ENCODE peak calls at places on chromosomes 7 and 10, in eight cellular contexts. One of them, this sample, is unnamed.

GRCh38 chr10:71998119-71998839 is 34.1 kb downstream of the CHST3 start:
- DNase-seq in memory B cell: no peak
- DNase-seq in iPS-NIHi11: no peak
- DNase-seq in NCI-H446 treated with DMSO at 0.1 percent for 48 hours: no peak
- DNase-seq in Kasumi-1: no peak
- DNase-seq in neural crest cell: no peak
- DNase-seq in small intestine: no peak
- DNase-seq in stimulated activated CD4-positive, alpha-beta T cell treated with anti-CD3 and anti-CD28 coated beads, Interleukin-4, amount 100 ng/mL, for 24 hours: no peak
- DNase-seq in this sample: no peak

GRCh38 chr10:75717126-75717916 is 285.9 kb downstream of the LRMDA start:
- DNase-seq in Kasumi-1: no peak
- DNase-seq in small intestine: peak; percentile 3
- DNase-seq in iPS-NIHi11: no peak
- DNase-seq in memory B cell: no peak
- DNase-seq in neural crest cell: no peak
- DNase-seq in NCI-H446 treated with DMSO at 0.1 percent for 48 hours: no peak
- DNase-seq in stimulated activated CD4-positive, alpha-beta T cell treated with anti-CD3 and anti-CD28 coated beads, Interleukin-4, amount 100 ng/mL, for 24 hours: no peak
- DNase-seq in this sample: no peak

GRCh38 chr7:1385809-1386622 is 73.3 kb downstream of the MICALL2 start:
- DNase-seq in stimulated activated CD4-positive, alpha-beta T cell treated with anti-CD3 and anti-CD28 coated beads, Interleukin-4, amount 100 ng/mL, for 24 hours: no peak
- DNase-seq in iPS-NIHi11: no peak
- DNase-seq in Kasumi-1: no peak
- DNase-seq in memory B cell: no peak
- DNase-seq in NCI-H446 treated with DMSO at 0.1 percent for 48 hours: no peak
- DNase-seq in small intestine: no peak
- DNase-seq in neural crest cell: no peak
- DNase-seq in this sample: no peak

GRCh38 chr7:84274029-84274638 is 79.5 kb upstream of the SEMA3A start:
- DNase-seq in neural crest cell: no peak
- DNase-seq in stimulated activated CD4-positive, alpha-beta T cell treated with anti-CD3 and anti-CD28 coated beads, Interleukin-4, amount 100 ng/mL, for 24 hours: no peak
- DNase-seq in NCI-H446 treated with DMSO at 0.1 percent for 48 hours: peak; percentile 34
- DNase-seq in memory B cell: no peak
- DNase-seq in iPS-NIHi11: peak; percentile 11
- DNase-seq in small intestine: no peak
- DNase-seq in Kasumi-1: no peak
- DNase-seq in this sample: peak; percentile 17

GRCh38 chr10:72056113-72056512 is 32.2 kb downstream of the SPOCK2 start:
- DNase-seq in stimulated activated CD4-positive, alpha-beta T cell treated with anti-CD3 and anti-CD28 coated beads, Interleukin-4, amount 100 ng/mL, for 24 hours: no peak
- DNase-seq in Kasumi-1: no peak
- DNase-seq in neural crest cell: no peak
- DNase-seq in small intestine: no peak
- DNase-seq in NCI-H446 treated with DMSO at 0.1 percent for 48 hours: no peak
- DNase-seq in iPS-NIHi11: no peak
- DNase-seq in memory B cell: no peak
- DNase-seq in this sample: no peak

GRCh38 chr7:129437190-129437589 is 3.0 kb downstream of the STRIP2 start:
- DNase-seq in small intestine: no peak
- DNase-seq in iPS-NIHi11: no peak
- DNase-seq in NCI-H446 treated with DMSO at 0.1 percent for 48 hours: no peak
- DNase-seq in stimulated activated CD4-positive, alpha-beta T cell treated with anti-CD3 and anti-CD28 coated beads, Interleukin-4, amount 100 ng/mL, for 24 hours: no peak
- DNase-seq in neural crest cell: no peak
- DNase-seq in memory B cell: no peak
- DNase-seq in Kasumi-1: no peak
- DNase-seq in this sample: peak; percentile 10

GRCh38 chr7:115679423-115679822 is 351.1 kb downstream of the TFEC start:
- DNase-seq in Kasumi-1: no peak
- DNase-seq in small intestine: no peak
- DNase-seq in neural crest cell: no peak
- DNase-seq in iPS-NIHi11: no peak
- DNase-seq in memory B cell: no peak
- DNase-seq in stimulated activated CD4-positive, alpha-beta T cell treated with anti-CD3 and anti-CD28 coated beads, Interleukin-4, amount 100 ng/mL, for 24 hours: no peak
- DNase-seq in NCI-H446 treated with DMSO at 0.1 percent for 48 hours: no peak
- DNase-seq in this sample: no peak

GRCh38 chr10:119538632-119539358 is 3.7 kb downstream of the RGS10 start:
- DNase-seq in memory B cell: no peak
- DNase-seq in iPS-NIHi11: no peak
- DNase-seq in Kasumi-1: peak; percentile 91
- DNase-seq in NCI-H446 treated with DMSO at 0.1 percent for 48 hours: no peak
- DNase-seq in neural crest cell: no peak
- DNase-seq in small intestine: no peak
- DNase-seq in stimulated activated CD4-positive, alpha-beta T cell treated with anti-CD3 and anti-CD28 coated beads, Interleukin-4, amount 100 ng/mL, for 24 hours: peak; percentile 57
- DNase-seq in this sample: no peak

GRCh38 chr7:111339006-111339405 is 223.3 kb downstream of the IMMP2L start:
- DNase-seq in iPS-NIHi11: no peak
- DNase-seq in Kasumi-1: no peak
- DNase-seq in small intestine: no peak
- DNase-seq in stimulated activated CD4-positive, alpha-beta T cell treated with anti-CD3 and anti-CD28 coated beads, Interleukin-4, amount 100 ng/mL, for 24 hours: no peak
- DNase-seq in NCI-H446 treated with DMSO at 0.1 percent for 48 hours: no peak
- DNase-seq in neural crest cell: no peak
- DNase-seq in memory B cell: no peak
- DNase-seq in this sample: no peak

GRCh38 chr7:111900283-111900682 is 305.9 kb downstream of the DOCK4 start:
- DNase-seq in small intestine: no peak
- DNase-seq in Kasumi-1: no peak
- DNase-seq in iPS-NIHi11: no peak
- DNase-seq in NCI-H446 treated with DMSO at 0.1 percent for 48 hours: no peak
- DNase-seq in memory B cell: no peak
- DNase-seq in neural crest cell: no peak
- DNase-seq in stimulated activated CD4-positive, alpha-beta T cell treated with anti-CD3 and anti-CD28 coated beads, Interleukin-4, amount 100 ng/mL, for 24 hours: no peak
- DNase-seq in this sample: no peak

GRCh38 chr10:124665091-124665490 is 79.1 kb downstream of the FAM53B start:
- DNase-seq in memory B cell: no peak
- DNase-seq in NCI-H446 treated with DMSO at 0.1 percent for 48 hours: no peak
- DNase-seq in small intestine: no peak
- DNase-seq in neural crest cell: no peak
- DNase-seq in Kasumi-1: no peak
- DNase-seq in iPS-NIHi11: no peak
- DNase-seq in stimulated activated CD4-positive, alpha-beta T cell treated with anti-CD3 and anti-CD28 coated beads, Interleukin-4, amount 100 ng/mL, for 24 hours: no peak
- DNase-seq in this sample: no peak

GRCh38 chr7:134630890-134631289 is 15.8 kb upstream of the BPGM start:
- DNase-seq in iPS-NIHi11: no peak
- DNase-seq in stimulated activated CD4-positive, alpha-beta T cell treated with anti-CD3 and anti-CD28 coated beads, Interleukin-4, amount 100 ng/mL, for 24 hours: no peak
- DNase-seq in Kasumi-1: no peak
- DNase-seq in small intestine: no peak
- DNase-seq in memory B cell: no peak
- DNase-seq in neural crest cell: no peak
- DNase-seq in NCI-H446 treated with DMSO at 0.1 percent for 48 hours: no peak
- DNase-seq in this sample: no peak

GRCh38 chr10:89829887-89830269 is 128.5 kb downstream of the KIF20B start:
- DNase-seq in Kasumi-1: no peak
- DNase-seq in neural crest cell: no peak
- DNase-seq in stimulated activated CD4-positive, alpha-beta T cell treated with anti-CD3 and anti-CD28 coated beads, Interleukin-4, amount 100 ng/mL, for 24 hours: no peak
- DNase-seq in NCI-H446 treated with DMSO at 0.1 percent for 48 hours: no peak
- DNase-seq in small intestine: no peak
- DNase-seq in iPS-NIHi11: no peak
- DNase-seq in memory B cell: no peak
- DNase-seq in this sample: no peak

GRCh38 chr10:58436071-58436470 is 50.9 kb downstream of the TFAM start:
- DNase-seq in small intestine: peak; percentile 14
- DNase-seq in NCI-H446 treated with DMSO at 0.1 percent for 48 hours: no peak
- DNase-seq in iPS-NIHi11: no peak
- DNase-seq in neural crest cell: no peak
- DNase-seq in Kasumi-1: no peak
- DNase-seq in memory B cell: no peak
- DNase-seq in stimulated activated CD4-positive, alpha-beta T cell treated with anti-CD3 and anti-CD28 coated beads, Interleukin-4, amount 100 ng/mL, for 24 hours: no peak
- DNase-seq in this sample: no peak

GRCh38 chr10:119595715-119596515 is 849 bp downstream of the TIAL1 start:
- DNase-seq in NCI-H446 treated with DMSO at 0.1 percent for 48 hours: no peak
- DNase-seq in Kasumi-1: peak; percentile 58
- DNase-seq in neural crest cell: peak; percentile 20
- DNase-seq in stimulated activated CD4-positive, alpha-beta T cell treated with anti-CD3 and anti-CD28 coated beads, Interleukin-4, amount 100 ng/mL, for 24 hours: peak; percentile 79
- DNase-seq in small intestine: peak; percentile 35
- DNase-seq in iPS-NIHi11: no peak
- DNase-seq in memory B cell: peak; percentile 25
- DNase-seq in this sample: peak; percentile 40

GRCh38 chr7:156527458-156527890 is 113.1 kb upstream of the RNF32 start:
- DNase-seq in stimulated activated CD4-positive, alpha-beta T cell treated with anti-CD3 and anti-CD28 coated beads, Interleukin-4, amount 100 ng/mL, for 24 hours: no peak
- DNase-seq in neural crest cell: no peak
- DNase-seq in Kasumi-1: no peak
- DNase-seq in iPS-NIHi11: no peak
- DNase-seq in NCI-H446 treated with DMSO at 0.1 percent for 48 hours: no peak
- DNase-seq in small intestine: peak; percentile 94
- DNase-seq in memory B cell: no peak
- DNase-seq in this sample: no peak

GRCh38 chr7:82325416-82325815 is 118.2 kb downstream of the CACNA2D1 start:
- DNase-seq in memory B cell: no peak
- DNase-seq in NCI-H446 treated with DMSO at 0.1 percent for 48 hours: no peak
- DNase-seq in small intestine: no peak
- DNase-seq in iPS-NIHi11: no peak
- DNase-seq in stimulated activated CD4-positive, alpha-beta T cell treated with anti-CD3 and anti-CD28 coated beads, Interleukin-4, amount 100 ng/mL, for 24 hours: no peak
- DNase-seq in Kasumi-1: no peak
- DNase-seq in neural crest cell: no peak
- DNase-seq in this sample: no peak

GRCh38 chr7:1814089-1814811 is 144.2 kb downstream of the ELFN1 start:
- DNase-seq in memory B cell: no peak
- DNase-seq in Kasumi-1: no peak
- DNase-seq in iPS-NIHi11: no peak
- DNase-seq in stimulated activated CD4-positive, alpha-beta T cell treated with anti-CD3 and anti-CD28 coated beads, Interleukin-4, amount 100 ng/mL, for 24 hours: no peak
- DNase-seq in small intestine: no peak
- DNase-seq in neural crest cell: no peak
- DNase-seq in NCI-H446 treated with DMSO at 0.1 percent for 48 hours: no peak
- DNase-seq in this sample: no peak

GRCh38 chr7:141597966-141598365 is 46.8 kb downstream of the AGK start:
- DNase-seq in stimulated activated CD4-positive, alpha-beta T cell treated with anti-CD3 and anti-CD28 coated beads, Interleukin-4, amount 100 ng/mL, for 24 hours: no peak
- DNase-seq in Kasumi-1: no peak
- DNase-seq in small intestine: no peak
- DNase-seq in memory B cell: no peak
- DNase-seq in NCI-H446 treated with DMSO at 0.1 percent for 48 hours: no peak
- DNase-seq in neural crest cell: no peak
- DNase-seq in iPS-NIHi11: no peak
- DNase-seq in this sample: no peak

GRCh38 chr7:74063646-74064045 is 20.0 kb upstream of the LIMK1 start:
- DNase-seq in stimulated activated CD4-positive, alpha-beta T cell treated with anti-CD3 and anti-CD28 coated beads, Interleukin-4, amount 100 ng/mL, for 24 hours: no peak
- DNase-seq in Kasumi-1: no peak
- DNase-seq in iPS-NIHi11: no peak
- DNase-seq in neural crest cell: no peak
- DNase-seq in memory B cell: no peak
- DNase-seq in small intestine: no peak
- DNase-seq in NCI-H446 treated with DMSO at 0.1 percent for 48 hours: no peak
- DNase-seq in this sample: no peak

GRCh38 chr7:44489955-44490350 is 505 bp downstream of the NUDCD3 start:
- DNase-seq in stimulated activated CD4-positive, alpha-beta T cell treated with anti-CD3 and anti-CD28 coated beads, Interleukin-4, amount 100 ng/mL, for 24 hours: peak; percentile 40
- DNase-seq in neural crest cell: peak; percentile 2
- DNase-seq in memory B cell: peak; percentile 20
- DNase-seq in Kasumi-1: peak; percentile 63
- DNase-seq in NCI-H446 treated with DMSO at 0.1 percent for 48 hours: no peak
- DNase-seq in small intestine: peak; percentile 74
- DNase-seq in iPS-NIHi11: no peak
- DNase-seq in this sample: no peak

GRCh38 chr10:3776796-3777571 is 8.0 kb downstream of the KLF6 start:
- DNase-seq in memory B cell: peak; percentile 33
- DNase-seq in neural crest cell: no peak
- DNase-seq in stimulated activated CD4-positive, alpha-beta T cell treated with anti-CD3 and anti-CD28 coated beads, Interleukin-4, amount 100 ng/mL, for 24 hours: peak; percentile 69
- DNase-seq in small intestine: peak; percentile 73
- DNase-seq in Kasumi-1: no peak
- DNase-seq in iPS-NIHi11: no peak
- DNase-seq in NCI-H446 treated with DMSO at 0.1 percent for 48 hours: no peak
- DNase-seq in this sample: peak; percentile 26

GRCh38 chr7:99631311-99632109 is 14.8 kb downstream of the ZSCAN25 start:
- DNase-seq in memory B cell: no peak
- DNase-seq in iPS-NIHi11: peak; percentile 32
- DNase-seq in stimulated activated CD4-positive, alpha-beta T cell treated with anti-CD3 and anti-CD28 coated beads, Interleukin-4, amount 100 ng/mL, for 24 hours: peak; percentile 50
- DNase-seq in neural crest cell: no peak
- DNase-seq in NCI-H446 treated with DMSO at 0.1 percent for 48 hours: no peak
- DNase-seq in small intestine: no peak
- DNase-seq in Kasumi-1: no peak
- DNase-seq in this sample: peak; percentile 32

GRCh38 chr7:159215053-159215452 is 70.4 kb upstream of the VIPR2 start:
- DNase-seq in stimulated activated CD4-positive, alpha-beta T cell treated with anti-CD3 and anti-CD28 coated beads, Interleukin-4, amount 100 ng/mL, for 24 hours: no peak
- DNase-seq in iPS-NIHi11: no peak
- DNase-seq in Kasumi-1: no peak
- DNase-seq in memory B cell: no peak
- DNase-seq in small intestine: no peak
- DNase-seq in neural crest cell: no peak
- DNase-seq in NCI-H446 treated with DMSO at 0.1 percent for 48 hours: no peak
- DNase-seq in this sample: no peak

GRCh38 chr10:11430421-11431275 is 180.8 kb downstream of the USP6NL start:
- DNase-seq in small intestine: no peak
- DNase-seq in Kasumi-1: no peak
- DNase-seq in NCI-H446 treated with DMSO at 0.1 percent for 48 hours: no peak
- DNase-seq in neural crest cell: no peak
- DNase-seq in iPS-NIHi11: no peak
- DNase-seq in memory B cell: no peak
- DNase-seq in stimulated activated CD4-positive, alpha-beta T cell treated with anti-CD3 and anti-CD28 coated beads, Interleukin-4, amount 100 ng/mL, for 24 hours: no peak
- DNase-seq in this sample: no peak